ENCODE peak calls at places on chromosome 11, in ten cellular contexts. G is cardiac muscle cell, S is MM.1S, K is HL-60, R is ascending aorta, H is fibroblast of lung, U is fibroblast of mammary gland, O is bronchial epithelial cell, J is thoracic aorta, N is DND-41. L is an unnamed sample.

GRCh38 chr11:113477321-113477720 is 2.1 kb upstream of the DRD2 start:
- DNase-seq in G (peak), S (no peak), K (no peak), R (no peak), H (no peak), U (no peak), O (no peak), J (no peak), N (no peak), L (no peak)

GRCh38 chr11:64245401-64245796 is 1.3 kb downstream of the PPP1R14B start:
- DNase-seq in G (no peak), S (peak), K (peak), R (no peak), H (no peak), U (no peak), O (no peak), J (no peak), N (peak), L (no peak)

GRCh38 chr11:12900496-12900895 is 108.6 kb upstream of the RASSF10 start:
- DNase-seq in G (peak), S (no peak), K (no peak), R (no peak), H (peak), U (peak), O (peak), J (no peak), N (no peak), L (no peak)

GRCh38 chr11:118889796-118890195 is 6.1 kb downstream of the CXCR5 start:
- DNase-seq in G (peak), S (no peak), K (no peak), R (peak), H (peak), U (peak), O (no peak), J (peak), N (no peak), L (no peak)

GRCh38 chr11:133907216-133907615 is 49.6 kb downstream of the IGSF9B start:
- DNase-seq in G (no peak), S (no peak), K (no peak), R (no peak), H (no peak), U (no peak), O (no peak), J (no peak), N (no peak), L (no peak)

GRCh38 chr11:103661185-103661584 is 375.3 kb upstream of the DDI1 start:
- DNase-seq in G (no peak), S (no peak), K (no peak), R (no peak), H (no peak), U (no peak), O (no peak), J (no peak), N (no peak), L (no peak)

GRCh38 chr11:96098511-96099241 is 174.8 kb upstream of the MTMR2 start:
- DNase-seq in G (no peak), S (no peak), K (no peak), R (no peak), H (peak), U (peak), O (peak), J (no peak), N (no peak), L (no peak)

GRCh38 chr11:35142481-35143207 is 3.7 kb downstream of the CD44 start:
- DNase-seq in G (no peak), S (peak), K (no peak), R (no peak), H (peak), U (peak), O (peak), J (no peak), N (no peak), L (no peak)

GRCh38 chr11:36657610-36658225 is 59.7 kb upstream of the RAG2 start:
- DNase-seq in G (no peak), S (no peak), K (no peak), R (no peak), H (no peak), U (no peak), O (no peak), J (no peak), N (peak), L (no peak)

GRCh38 chr11:2102132-2102882 is 36.9 kb downstream of the IGF2 start:
- DNase-seq in G (no peak), S (no peak), K (no peak), R (no peak), H (no peak), U (no peak), O (no peak), J (no peak), N (no peak), L (no peak)

GRCh38 chr11:106217456-106217855 is 140.0 kb downstream of the AASDHPPT start:
- DNase-seq in G (no peak), S (no peak), K (no peak), R (no peak), H (no peak), U (no peak), O (peak), J (no peak), N (no peak), L (no peak)

GRCh38 chr11:30855383-30856006 is 269.3 kb upstream of the MPPED2 start:
- DNase-seq in G (peak), S (peak), K (no peak), R (no peak), H (peak), U (peak), O (peak), J (no peak), N (no peak), L (no peak)

GRCh38 chr11:100930185-100930778 is 199.3 kb downstream of the PGR start:
- DNase-seq in G (peak), S (peak), K (no peak), R (no peak), H (peak), U (peak), O (peak), J (no peak), N (no peak), L (no peak)

GRCh38 chr11:100936781-100937180 is 192.8 kb downstream of the PGR start:
- DNase-seq in G (no peak), S (no peak), K (no peak), R (no peak), H (no peak), U (no peak), O (no peak), J (no peak), N (no peak), L (no peak)

GRCh38 chr11:100929377-100929776 is 200.2 kb downstream of the PGR start:
- DNase-seq in G (no peak), S (peak), K (no peak), R (no peak), H (peak), U (peak), O (peak), J (no peak), N (no peak), L (no peak)

GRCh38 chr11:100928426-100928825 is 201.2 kb downstream of the PGR start:
- DNase-seq in G (no peak), S (no peak), K (no peak), R (no peak), H (peak), U (no peak), O (peak), J (no peak), N (no peak), L (no peak)

GRCh38 chr11:100932474-100933100 is 197.0 kb downstream of the PGR start:
- DNase-seq in G (no peak), S (peak), K (no peak), R (no peak), H (peak), U (peak), O (peak), J (no peak), N (no peak), L (no peak)
- TF ChIP-seq CTCF in G (peak), S (peak), K (peak), R (peak), H (peak), U (peak), O (peak), J (no peak), N (peak), L (peak)

GRCh38 chr11:123516238-123516637 is 86.2 kb downstream of the GRAMD1B start:
- DNase-seq in G (no peak), S (no peak), K (no peak), R (no peak), H (no peak), U (no peak), O (no peak), J (no peak), N (no peak), L (no peak)
- TF ChIP-seq CTCF in G (no peak), S (no peak), K (no peak), R (no peak), H (no peak), U (no peak), O (no peak), J (no peak), N (no peak), L (no peak)

DNA sequence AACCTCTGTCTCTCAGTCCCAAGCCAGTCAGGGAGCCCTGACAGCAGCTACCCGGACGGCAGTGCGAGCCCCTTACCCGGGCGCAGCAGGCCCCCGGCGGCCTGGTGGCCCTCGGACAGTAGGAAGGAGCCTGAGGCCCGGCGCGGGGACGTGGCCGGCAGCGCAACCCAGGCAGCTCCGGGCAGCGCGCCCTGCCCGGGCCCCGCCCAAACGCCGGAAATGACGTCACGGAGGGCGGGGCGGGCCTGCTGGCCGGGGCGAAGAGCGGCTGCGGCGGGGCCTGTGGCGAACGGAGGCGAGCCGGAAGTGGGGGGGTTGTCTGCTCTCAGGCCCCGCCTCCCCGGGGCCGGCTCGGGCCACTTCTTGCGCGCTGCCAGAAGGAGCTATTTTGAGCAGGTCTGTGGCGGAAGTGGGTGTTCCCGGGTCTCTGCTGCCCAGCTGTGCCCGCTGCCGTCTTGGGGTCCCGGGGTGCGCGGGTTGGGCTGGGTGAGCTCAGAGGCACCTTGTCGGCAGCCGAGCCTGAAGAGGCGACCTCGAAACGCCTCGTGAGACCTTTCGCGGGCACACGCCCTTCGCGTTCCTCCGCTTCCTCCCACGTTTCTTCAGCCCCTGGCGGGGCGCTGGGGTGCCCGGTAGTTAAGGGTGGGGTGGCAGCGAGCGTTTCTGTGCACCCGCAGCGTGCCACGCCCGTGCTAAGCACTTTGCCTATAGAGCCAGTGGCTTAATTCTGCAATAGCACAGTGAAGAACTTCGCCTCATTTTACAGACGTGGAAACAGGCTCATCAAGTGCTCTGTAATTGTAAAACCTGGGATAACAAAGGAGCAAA is at the start of gene C11orf24:
- DNase-seq in G (peak), S (peak), K (peak), R (peak), H (peak), U (peak), O (peak), J (peak), N (peak), L (peak)
- TF ChIP-seq CTCF in G (no peak), S (no peak), K (no peak), R (no peak), H (no peak), U (no peak), O (no peak), J (peak), N (no peak), L (no peak)

GRCh38 chr11:56906683-56907148 is 82.0 kb upstream of the OR5AK2 start:
- DNase-seq in G (no peak), S (no peak), K (no peak), R (no peak), H (no peak), U (no peak), O (peak), J (no peak), N (no peak), L (no peak)
- TF ChIP-seq CTCF in G (no peak), S (no peak), K (no peak), R (no peak), H (no peak), U (no peak), O (no peak), J (no peak), N (no peak), L (no peak)

L was measured in endothelial cell.